ENCODE peak calls at places on chromosomes 1 and 21, in five cellular contexts. R, C, M, A and H are unnamed samples.

GRCh38 chr1:207321790-207322530 is 482 bp downstream of the CD55 start:
- DNase-seq in R (no peak), C (peak), M (peak), A (no peak), H (no peak)

GRCh38 chr21:29155118-29155932 is 24.9 kb downstream of the MAP3K7CL start:
- DNase-seq in R (peak), C (no peak), M (no peak), A (no peak), H (no peak)

GRCh38 chr1:183773456-183773855 is 31.5 kb upstream of the RGL1 start:
- DNase-seq in R (no peak), C (no peak), M (no peak), A (no peak), H (no peak)

GRCh38 chr1:154948079-154948478 is 7.8 kb downstream of the PBXIP1 start:
- DNase-seq in R (no peak), C (no peak), M (no peak), A (no peak), H (no peak)

GRCh38 chr1:167258858-167259257 is 38.2 kb downstream of the POU2F1 start:
- DNase-seq in R (no peak), C (no peak), M (no peak), A (no peak), H (no peak)

GRCh38 chr1:115761601-115762302 is 6.8 kb downstream of the CASQ2 start:
- DNase-seq in R (no peak), C (no peak), M (no peak), A (no peak), H (no peak)

GRCh38 chr1:151513626-151514101 is 2.5 kb downstream of the CGN start:
- DNase-seq in R (peak), C (no peak), M (no peak), A (no peak), H (no peak)

GRCh38 chr1:220808501-220809186 is 21.9 kb downstream of the MTARC1 start:
- DNase-seq in R (no peak), C (no peak), M (no peak), A (no peak), H (no peak)

GRCh38 chr21:33402011-33402979 is 918 bp upstream of the IFNGR2 start:
- DNase-seq in R (peak), C (no peak), M (no peak), A (peak), H (no peak)

GRCh38 chr1:63794927-63795326 is 21.1 kb downstream of the ROR1 start:
- DNase-seq in R (no peak), C (no peak), M (no peak), A (no peak), H (no peak)

GRCh38 chr1:178500936-178501554 is 4.3 kb upstream of the CLEC20A start:
- DNase-seq in R (no peak), C (no peak), M (no peak), A (no peak), H (no peak)

GRCh38 chr1:171898956-171899355 is 57.7 kb downstream of the DNM3 start:
- DNase-seq in R (no peak), C (no peak), M (no peak), A (no peak), H (no peak)

GRCh38 chr1:206588492-206588891 is 23.8 kb downstream of the EIF2D start:
- DNase-seq in R (no peak), C (no peak), M (no peak), A (no peak), H (peak)

GRCh38 chr1:47786301-47786700 is 210.9 kb downstream of the TRABD2B start:
- DNase-seq in R (no peak), C (no peak), M (no peak), A (no peak), H (no peak)

GRCh38 chr21:45737485-45738166 is 94.1 kb downstream of the PCBP3 start:
- DNase-seq in R (no peak), C (no peak), M (no peak), A (no peak), H (no peak)

GRCh38 chr1:86748622-86749373 is 44.4 kb downstream of the SH3GLB1 start:
- DNase-seq in R (no peak), C (no peak), M (no peak), A (no peak), H (no peak)

GRCh38 chr1:233020441-233020840 is 70.0 kb downstream of the NTPCR start:
- DNase-seq in R (no peak), C (no peak), M (no peak), A (no peak), H (no peak)

GRCh38 chr1:113456967-113457366 is 66.7 kb downstream of the MAGI3 start:
- DNase-seq in R (peak), C (no peak), M (no peak), A (no peak), H (no peak)

GRCh38 chr1:89725016-89725380 is 92.1 kb downstream of the LRRC8C start:
- DNase-seq in R (no peak), C (no peak), M (no peak), A (no peak), H (peak)